ENCODE peak calls at places on chromosome 5, in four cellular contexts. P is cardiac fibroblast, R is fibroblast of lung, O is body of pancreas. Y is an unnamed sample.

GRCh38 chr5:131303537-131303936 is 39.7 kb downstream of the CDC42SE2 start:
- DNase-seq in P (peak), R (peak), O (no peak), Y (peak)

GRCh38 chr5:93578813-93579560 is 2.0 kb downstream of the NR2F1-AS1 start:
- DNase-seq in P (peak), R (peak), O (peak), Y (no peak)

GRCh38 chr5:116035123-116035522 is 2.9 kb downstream of the ARL14EPL start:
- DNase-seq in P (peak), R (peak), O (no peak), Y (no peak)

GRCh38 chr5:32379421-32379820 is 65.1 kb downstream of the ZFR start:
- DNase-seq in P (no peak), R (no peak), O (no peak), Y (no peak)

GRCh38 chr5:15966066-15966640 is 213.4 kb downstream of the MARCHF11 start:
- DNase-seq in P (peak), R (peak), O (no peak), Y (no peak)

GRCh38 chr5:147234098-147234824 is 565 bp upstream of the STK32A start:
- DNase-seq in P (no peak), R (no peak), O (no peak), Y (no peak)

GRCh38 chr5:78912796-78913195 is 72.3 kb downstream of the ARSB start:
- DNase-seq in P (no peak), R (no peak), O (no peak), Y (no peak)

GRCh38 chr5:82796643-82797416 is 280.4 kb downstream of the TMEM167A start:
- DNase-seq in P (no peak), R (no peak), O (no peak), Y (no peak)

GRCh38 chr5:53456366-53456765 is 24.1 kb upstream of the FST start:
- DNase-seq in P (no peak), R (no peak), O (no peak), Y (no peak)

GRCh38 chr5:31993182-31993961 is 180.7 kb downstream of the GOLPH3 start:
- DNase-seq in P (peak), R (peak), O (no peak), Y (peak)

GRCh38 chr5:139655727-139656271 is 7.7 kb downstream of the CXXC5 start:
- DNase-seq in P (peak), R (peak), O (peak), Y (no peak)

GRCh38 chr5:179668404-179668803 is 12.4 kb downstream of the CBY3 start:
- DNase-seq in P (peak), R (peak), O (peak), Y (no peak)

GRCh38 chr5:176530983-176531901 is 6.0 kb downstream of the RNF44 start:
- DNase-seq in P (no peak), R (peak), O (no peak), Y (no peak)

GRCh38 chr5:176542135-176542595 is 5.0 kb upstream of the RNF44 start:
- DNase-seq in P (no peak), R (no peak), O (no peak), Y (no peak)

GRCh38 chr5:62419609-62420008 is 7.0 kb downstream of the IPO11 start:
- DNase-seq in P (no peak), R (no peak), O (no peak), Y (no peak)

GRCh38 chr5:83470920-83471404 is 582 bp upstream of the VCAN start:
- DNase-seq in P (no peak), R (no peak), O (no peak), Y (no peak)

GRCh38 chr5:140631831-140632365 is 1.1 kb downstream of the CD14 start:
- DNase-seq in P (no peak), R (no peak), O (peak), Y (no peak)

GRCh38 chr5:179266291-179267070 is 78.8 kb downstream of the ADAMTS2 start:
- DNase-seq in P (no peak), R (no peak), O (no peak), Y (no peak)

GRCh38 chr5:43802119-43802518 is 199.1 kb downstream of the NNT start:
- DNase-seq in P (peak), R (peak), O (no peak), Y (peak)

GRCh38 chr5:120510994-120511686 is 47.0 kb downstream of the PRR16 start:
- DNase-seq in P (no peak), R (no peak), O (no peak), Y (no peak)

GRCh38 chr5:100746730-100747129 is 156.4 kb downstream of the ST8SIA4 start:
- DNase-seq in P (no peak), R (no peak), O (no peak), Y (no peak)

GRCh38 chr5:61332891-61333350 is 863 bp downstream of the ZSWIM6 start:
- DNase-seq in P (peak), R (peak), O (peak), Y (no peak)

GRCh38 chr5:90866333-90866732 is 307.7 kb downstream of the ADGRV1 start:
- DNase-seq in P (peak), R (peak), O (no peak), Y (peak)

GRCh38 chr5:138033275-138033808 is 463 bp upstream of the FAM13B start:
- DNase-seq in P (no peak), R (peak), O (no peak), Y (no peak)

GRCh38 chr5:35859101-35859661 is 2.5 kb downstream of the IL7R start:
- DNase-seq in P (no peak), R (peak), O (no peak), Y (no peak)

GRCh38 chr5:151572657-151573368 is 18.3 kb downstream of the FAT2 start:
- DNase-seq in P (no peak), R (no peak), O (no peak), Y (no peak)

GRCh38 chr5:41793156-41793770 is 77.0 kb downstream of the OXCT1 start:
- DNase-seq in P (peak), R (peak), O (no peak), Y (no peak)

GRCh38 chr5:150377964-150378694 is 20.6 kb downstream of the TCOF1 start:
- DNase-seq in P (peak), R (peak), O (peak), Y (peak)

GRCh38 chr5:172904643-172905345 is 54.4 kb upstream of the RPL26L1 start:
- DNase-seq in P (peak), R (peak), O (peak), Y (no peak)

GRCh38 chr5:170571331-170571731 is 67.5 kb downstream of the KCNIP1 start:
- DNase-seq in P (peak), R (peak), O (peak), Y (no peak)

GRCh38 chr5:173974688-173975239 is 14.2 kb upstream of the C5orf47 start:
- DNase-seq in P (no peak), R (no peak), O (no peak), Y (no peak)

DNA sequence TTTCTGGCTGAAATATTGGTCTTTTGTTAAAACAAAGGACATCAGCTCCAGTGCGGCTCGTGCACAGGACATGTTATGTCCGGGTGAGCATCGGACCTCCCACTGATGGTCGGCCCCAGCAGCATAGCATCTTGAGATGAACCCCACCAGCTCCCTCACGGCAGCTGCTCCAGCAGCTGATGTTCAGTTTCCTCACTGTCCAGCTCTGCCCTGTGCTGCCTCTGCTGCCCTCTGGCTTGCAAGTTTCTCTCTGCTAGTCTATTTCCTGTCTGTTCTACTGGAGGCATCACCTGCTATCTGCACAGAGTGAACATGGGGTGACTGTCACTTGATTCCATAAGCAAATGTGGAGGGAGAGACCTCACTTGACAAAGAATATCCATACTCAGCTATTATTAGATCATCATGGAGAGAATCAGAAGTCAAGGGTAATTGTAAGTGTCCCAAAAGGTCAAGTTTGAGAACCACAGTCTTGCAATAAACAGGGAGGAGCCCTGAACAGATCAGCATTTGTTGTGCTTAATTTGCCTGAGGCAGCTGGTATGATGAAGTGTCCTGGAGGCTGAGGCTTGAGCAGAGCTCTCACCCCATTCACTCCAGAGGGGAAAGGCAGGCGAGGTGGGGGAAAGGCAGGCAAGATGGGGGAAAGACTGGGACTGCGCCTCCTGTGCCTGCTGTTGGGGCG is 702.8 kb downstream of the SEMA5A start:
- DNase-seq in P (peak), R (no peak), O (no peak), Y (no peak)
- TF ChIP-seq CTCF in P (peak), R (peak), O (peak), Y (peak)

GRCh38 chr5:88188458-88189132 is 80.0 kb downstream of the TMEM161B start:
- DNase-seq in P (peak), R (peak), O (no peak), Y (no peak)

GRCh38 chr5:88193896-88194295 is 74.7 kb downstream of the TMEM161B start:
- DNase-seq in P (no peak), R (no peak), O (no peak), Y (no peak)

DNA sequence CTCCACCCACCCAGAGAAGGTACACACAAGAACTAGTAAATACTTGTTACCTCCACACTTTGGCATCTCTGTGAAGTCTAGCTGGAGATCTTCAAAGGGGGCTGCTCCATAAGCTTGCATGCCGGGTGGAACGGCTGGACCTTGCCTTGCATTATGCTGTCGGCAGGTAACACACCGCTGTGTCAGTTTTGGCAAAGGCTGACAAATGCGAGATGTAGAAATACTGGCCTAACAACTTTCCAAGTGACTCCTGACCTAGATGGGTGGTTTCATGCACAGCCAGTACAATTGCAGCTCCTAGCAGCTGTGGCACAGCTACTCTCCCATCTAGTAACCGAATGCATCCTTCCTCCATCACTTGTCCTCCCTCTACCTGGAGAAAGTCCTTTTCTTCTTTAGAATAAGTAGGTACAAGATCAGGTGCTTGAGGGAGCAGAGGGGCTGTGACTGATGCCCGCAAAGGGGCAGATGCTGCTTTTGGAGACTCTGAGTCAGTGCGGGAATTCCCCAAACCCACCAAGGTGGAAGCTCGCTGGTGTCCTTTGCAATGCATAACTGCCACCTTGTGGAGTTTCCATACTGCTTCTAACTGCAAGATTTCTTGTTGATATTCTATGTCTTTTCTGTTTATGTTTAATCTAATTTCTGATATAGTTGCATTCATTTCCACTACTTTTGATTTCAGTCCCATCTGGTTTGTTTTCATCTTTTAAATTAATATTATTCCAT is 78.4 kb downstream of the TMEM161B start:
- DNase-seq in P (no peak), R (no peak), O (no peak), Y (no peak)
- H3K4me3 ChIP-seq in P (no peak), R (no peak), O (no peak), Y (no peak)

GRCh38 chr5:97297063-97297715 is 114.1 kb upstream of the RIOK2 start:
- DNase-seq in P (peak), R (peak), O (no peak), Y (no peak)
- TF ChIP-seq CTCF in P (peak), R (peak), O (no peak), Y (no peak)

DNA sequence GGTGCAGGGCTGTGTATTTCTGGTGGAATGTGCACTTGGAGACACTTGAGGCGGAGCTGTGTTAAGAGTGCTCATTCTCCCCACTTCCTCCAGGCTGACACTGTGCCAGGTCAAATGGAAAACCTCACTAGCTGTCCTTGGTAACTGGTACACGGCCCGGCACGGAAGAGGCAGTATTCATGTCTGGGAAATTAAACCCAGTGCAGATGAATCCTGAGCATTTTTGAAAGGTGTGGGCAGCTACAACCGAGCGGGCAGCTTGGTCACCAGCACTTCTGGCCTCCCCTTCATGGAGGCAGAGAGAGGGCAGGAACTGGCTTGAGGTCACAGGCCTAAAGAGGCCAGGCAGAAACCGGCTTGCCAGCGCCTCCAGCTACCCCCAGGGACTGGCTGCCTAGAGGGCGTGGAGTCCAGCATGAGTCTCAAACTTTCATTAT is 1.6 kb downstream of the CLPTM1L start:
- DNase-seq in P (no peak), R (no peak), O (no peak), Y (no peak)
- H3K4me3 ChIP-seq in P (no peak), R (no peak), O (no peak), Y (no peak)

GRCh38 chr5:73363911-73364730 is 84.5 kb downstream of the FOXD1 start:
- DNase-seq in P (peak), R (peak), O (no peak), Y (peak)
- TF ChIP-seq CTCF in P (peak), R (no peak), O (no peak), Y (peak)

GRCh38 chr5:59275170-59275536 is 618.4 kb downstream of the PDE4D start:
- DNase-seq in P (no peak), R (no peak), O (no peak), Y (no peak)
- H3K4me3 ChIP-seq in P (no peak), R (peak), O (peak), Y (no peak)

GRCh38 chr5:161064297-161064696 is 212.3 kb upstream of the ATP10B start:
- DNase-seq in P (no peak), R (no peak), O (no peak), Y (no peak)

DNA sequence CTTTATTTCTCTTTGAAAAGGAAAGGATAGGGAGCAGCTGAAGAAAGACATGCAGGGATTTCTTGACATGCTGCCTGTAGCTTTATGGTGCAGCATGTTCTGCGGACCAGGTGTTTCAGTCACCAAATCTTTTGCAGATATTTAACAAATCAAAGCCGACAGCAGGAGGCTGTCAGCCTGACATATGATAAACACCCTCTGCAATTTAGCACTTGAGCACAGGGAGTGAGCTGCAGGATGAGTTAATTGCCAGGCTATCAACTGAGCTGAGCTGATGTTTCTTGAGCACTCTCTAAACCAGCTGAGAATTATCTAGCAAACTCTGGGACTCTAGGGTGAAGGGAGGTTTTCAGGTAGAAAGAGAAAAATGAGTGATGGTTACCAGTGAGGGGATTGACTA is 212.8 kb upstream of the ATP10B start:
- DNase-seq in P (no peak), R (no peak), O (no peak), Y (no peak)
- TF ChIP-seq CTCF in P (no peak), R (no peak), O (no peak), Y (no peak)

GRCh38 chr5:26482076-26482816 is 556.1 kb downstream of the CDH9 start:
- DNase-seq in P (no peak), R (no peak), O (no peak), Y (no peak)

GRCh38 chr5:26487553-26487952 is 550.8 kb downstream of the CDH9 start:
- DNase-seq in P (no peak), R (no peak), O (no peak), Y (no peak)

GRCh38 chr5:26486631-26487030 is 551.8 kb downstream of the CDH9 start:
- DNase-seq in P (no peak), R (no peak), O (no peak), Y (no peak)

DNA sequence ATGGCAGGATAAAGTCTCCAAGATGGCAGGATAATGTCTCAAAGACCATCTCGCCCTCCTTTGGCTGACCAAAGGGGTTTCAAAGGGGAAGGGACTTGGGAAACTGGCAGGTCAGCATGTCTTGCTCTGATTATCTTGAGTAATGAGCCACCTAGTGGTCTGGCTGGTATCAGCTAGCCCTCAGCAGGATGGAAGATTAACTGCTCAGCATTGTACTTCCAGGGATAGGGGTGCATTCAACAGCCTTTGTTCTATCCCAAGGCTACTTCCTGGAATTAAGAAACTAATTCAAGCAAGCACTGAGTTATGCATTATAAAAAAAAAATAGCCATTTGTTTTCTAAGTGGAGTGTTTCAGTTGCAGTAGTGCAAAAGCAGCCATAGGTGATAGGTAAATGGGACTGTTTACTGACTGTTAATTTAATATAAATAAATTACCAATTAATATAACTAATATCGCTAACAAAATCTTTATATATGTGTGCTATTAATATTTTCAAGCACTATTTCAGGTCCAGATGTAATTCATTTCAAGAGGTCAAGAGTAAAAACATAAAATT is 555.5 kb downstream of the CDH9 start:
- DNase-seq in P (peak), R (peak), O (peak), Y (no peak)
- H3K4me3 ChIP-seq in P (no peak), R (no peak), O (no peak), Y (no peak)

GRCh38 chr5:149128023-149128875 is 13.0 kb upstream of the ABLIM3 start:
- DNase-seq in P (peak), R (no peak), O (peak), Y (no peak)
- TF ChIP-seq CTCF in P (peak), R (peak), O (peak), Y (peak)

GRCh38 chr5:37248387-37248969 is 698 bp downstream of the CPLANE1 start:
- DNase-seq in P (peak), R (peak), O (no peak), Y (no peak)

GRCh38 chr5:37248970-37249819 is at the start of gene CPLANE1:
- DNase-seq in P (peak), R (peak), O (peak), Y (no peak)

GRCh38 chr5:37247036-37247435 is 2.1 kb downstream of the CPLANE1 start:
- DNase-seq in P (no peak), R (peak), O (no peak), Y (no peak)

GRCh38 chr5:37249820-37250175 is 622 bp upstream of the CPLANE1 start:
- DNase-seq in P (no peak), R (no peak), O (no peak), Y (no peak)

DNA sequence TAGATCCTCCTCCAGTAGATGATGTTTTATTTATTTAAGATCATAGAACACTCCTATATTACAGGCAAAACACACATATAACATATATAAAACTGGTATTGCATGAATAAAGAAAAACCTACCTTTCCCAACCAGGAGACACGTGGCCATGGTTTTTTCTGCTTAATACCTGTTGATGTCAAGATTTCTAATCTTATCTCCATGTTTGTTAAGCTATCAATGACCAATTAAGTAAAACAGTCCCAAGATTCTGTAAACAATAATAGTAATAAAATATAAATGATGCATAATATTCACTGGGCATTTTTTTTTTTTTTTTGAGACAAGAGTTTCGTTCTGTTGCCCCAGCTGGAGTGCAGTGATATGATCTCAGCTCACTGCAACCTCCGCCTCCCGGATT is 1.7 kb downstream of the CPLANE1 start:
- DNase-seq in P (no peak), R (no peak), O (no peak), Y (no peak)
- H3K4me3 ChIP-seq in P (no peak), R (no peak), O (no peak), Y (no peak)